ENCODE peak calls at places on chromosomes 1 and 21, in seven cellular contexts. One of them, this sample, is unnamed.
A peak's percentile ranks its signal among the peaks of the same experiment; 100 is the strongest.

GRCh38 chr21:31750843-31751242 is 18.9 kb upstream of the SCAF4 start:
- DNase-seq in heart right ventricle: no peak
- DNase-seq in NCI-H524: no peak
- DNase-seq in A549: peak; percentile 6
- DNase-seq in H4: peak; percentile 47
- DNase-seq in germinal center: no peak
- DNase-seq in activated naive CD4-positive, alpha-beta T cell: no peak
- DNase-seq in this sample: no peak

GRCh38 chr21:46560568-46561447 is 44.1 kb downstream of the S100B start:
- DNase-seq in heart right ventricle: no peak
- DNase-seq in NCI-H524: no peak
- DNase-seq in A549: no peak
- DNase-seq in H4: no peak
- DNase-seq in germinal center: no peak
- DNase-seq in activated naive CD4-positive, alpha-beta T cell: no peak
- DNase-seq in this sample: no peak

GRCh38 chr1:193270996-193271395 is 84.6 kb upstream of the B3GALT2 start:
- DNase-seq in heart right ventricle: no peak
- DNase-seq in NCI-H524: no peak
- DNase-seq in A549: no peak
- DNase-seq in H4: peak; percentile 43
- DNase-seq in germinal center: no peak
- DNase-seq in activated naive CD4-positive, alpha-beta T cell: no peak
- DNase-seq in this sample: no peak

GRCh38 chr21:40245021-40245420 is 377.8 kb downstream of the PCP4 start:
- DNase-seq in heart right ventricle: no peak
- DNase-seq in NCI-H524: no peak
- DNase-seq in A549: no peak
- DNase-seq in H4: no peak
- DNase-seq in germinal center: no peak
- DNase-seq in activated naive CD4-positive, alpha-beta T cell: no peak
- DNase-seq in this sample: no peak

GRCh38 chr1:30085814-30086770 is 637.3 kb downstream of the MATN1 start:
- DNase-seq in heart right ventricle: peak; percentile 41
- DNase-seq in NCI-H524: no peak
- DNase-seq in A549: peak; percentile 10
- DNase-seq in H4: no peak
- DNase-seq in germinal center: peak; percentile 36
- DNase-seq in activated naive CD4-positive, alpha-beta T cell: no peak
- DNase-seq in this sample: no peak

GRCh38 chr1:9289724-9290493 is 2.8 kb upstream of the SPSB1 start:
- DNase-seq in heart right ventricle: no peak
- DNase-seq in NCI-H524: no peak
- DNase-seq in A549: peak; percentile 41
- DNase-seq in H4: peak; percentile 59
- DNase-seq in germinal center: no peak
- DNase-seq in activated naive CD4-positive, alpha-beta T cell: no peak
- DNase-seq in this sample: no peak

GRCh38 chr21:33789697-33790096 is 125.9 kb downstream of the ATP5PO start:
- DNase-seq in heart right ventricle: no peak
- DNase-seq in NCI-H524: no peak
- DNase-seq in A549: no peak
- DNase-seq in H4: no peak
- DNase-seq in germinal center: no peak
- DNase-seq in activated naive CD4-positive, alpha-beta T cell: no peak
- DNase-seq in this sample: no peak

GRCh38 chr1:203082571-203083462 is 3.0 kb downstream of the MYOG start:
- DNase-seq in heart right ventricle: peak; percentile 14
- DNase-seq in NCI-H524: no peak
- DNase-seq in A549: no peak
- DNase-seq in H4: no peak
- DNase-seq in germinal center: no peak
- DNase-seq in activated naive CD4-positive, alpha-beta T cell: no peak
- DNase-seq in this sample: no peak

GRCh38 chr1:151189638-151190445 is at the start of gene VPS72:
- DNase-seq in heart right ventricle: peak; percentile 88
- DNase-seq in NCI-H524: peak; percentile 83
- DNase-seq in A549: peak; percentile 93
- DNase-seq in H4: peak; percentile 88
- DNase-seq in germinal center: peak; percentile 90
- DNase-seq in activated naive CD4-positive, alpha-beta T cell: peak; percentile 59
- DNase-seq in this sample: peak; percentile 91

GRCh38 chr1:224564491-224565084 is 51.5 kb upstream of the CNIH3 start:
- DNase-seq in heart right ventricle: no peak
- DNase-seq in NCI-H524: peak; percentile 76
- DNase-seq in A549: no peak
- DNase-seq in H4: no peak
- DNase-seq in germinal center: no peak
- DNase-seq in activated naive CD4-positive, alpha-beta T cell: no peak
- DNase-seq in this sample: no peak

GRCh38 chr1:226474443-226475111 is 66.7 kb upstream of the PARP1 start:
- DNase-seq in heart right ventricle: no peak
- DNase-seq in NCI-H524: peak; percentile 70
- DNase-seq in A549: no peak
- DNase-seq in H4: no peak
- DNase-seq in germinal center: no peak
- DNase-seq in activated naive CD4-positive, alpha-beta T cell: no peak
- DNase-seq in this sample: no peak

GRCh38 chr1:115412286-115412685 is 74.2 kb upstream of the NGF start:
- DNase-seq in heart right ventricle: no peak
- DNase-seq in NCI-H524: no peak
- DNase-seq in A549: no peak
- DNase-seq in H4: no peak
- DNase-seq in germinal center: no peak
- DNase-seq in activated naive CD4-positive, alpha-beta T cell: no peak
- DNase-seq in this sample: no peak

GRCh38 chr1:232982238-232982944 is 32.0 kb downstream of the NTPCR start:
- DNase-seq in heart right ventricle: no peak
- DNase-seq in NCI-H524: no peak
- DNase-seq in A549: no peak
- DNase-seq in H4: peak; percentile 20
- DNase-seq in germinal center: no peak
- DNase-seq in activated naive CD4-positive, alpha-beta T cell: no peak
- DNase-seq in this sample: no peak

GRCh38 chr1:9883585-9884449 is 26.3 kb downstream of the CTNNBIP1 start:
- DNase-seq in heart right ventricle: no peak
- DNase-seq in NCI-H524: no peak
- DNase-seq in A549: no peak
- DNase-seq in H4: no peak
- DNase-seq in germinal center: no peak
- DNase-seq in activated naive CD4-positive, alpha-beta T cell: no peak
- DNase-seq in this sample: no peak

GRCh38 chr1:118322369-118322768 is 137.3 kb upstream of the SPAG17 start:
- DNase-seq in heart right ventricle: no peak
- DNase-seq in NCI-H524: no peak
- DNase-seq in A549: no peak
- DNase-seq in H4: no peak
- DNase-seq in germinal center: no peak
- DNase-seq in activated naive CD4-positive, alpha-beta T cell: no peak
- DNase-seq in this sample: no peak

GRCh38 chr1:34037109-34037508 is 127.9 kb downstream of the CSMD2 start:
- DNase-seq in heart right ventricle: no peak
- DNase-seq in NCI-H524: no peak
- DNase-seq in A549: no peak
- DNase-seq in H4: no peak
- DNase-seq in germinal center: no peak
- DNase-seq in activated naive CD4-positive, alpha-beta T cell: no peak
- DNase-seq in this sample: no peak

GRCh38 chr21:45401054-45401518 is 3.9 kb upstream of the COL18A1 start:
- DNase-seq in heart right ventricle: no peak
- DNase-seq in NCI-H524: no peak
- DNase-seq in A549: no peak
- DNase-seq in H4: no peak
- DNase-seq in germinal center: no peak
- DNase-seq in activated naive CD4-positive, alpha-beta T cell: no peak
- DNase-seq in this sample: no peak

GRCh38 chr1:26477446-26478152 is 5.4 kb downstream of the HMGN2 start:
- DNase-seq in heart right ventricle: no peak
- DNase-seq in NCI-H524: no peak
- DNase-seq in A549: no peak
- DNase-seq in H4: peak; percentile 27
- DNase-seq in germinal center: no peak
- DNase-seq in activated naive CD4-positive, alpha-beta T cell: no peak
- DNase-seq in this sample: no peak

GRCh38 chr1:53982034-53982761 is 35.8 kb downstream of the LDLRAD1 start:
- DNase-seq in heart right ventricle: no peak
- DNase-seq in NCI-H524: no peak
- DNase-seq in A549: peak; percentile 9
- DNase-seq in H4: no peak
- DNase-seq in germinal center: no peak
- DNase-seq in activated naive CD4-positive, alpha-beta T cell: no peak
- DNase-seq in this sample: no peak

GRCh38 chr1:158818991-158819405 is 12.2 kb upstream of the MNDA start:
- DNase-seq in heart right ventricle: no peak
- DNase-seq in NCI-H524: no peak
- DNase-seq in A549: no peak
- DNase-seq in H4: no peak
- DNase-seq in germinal center: no peak
- DNase-seq in activated naive CD4-positive, alpha-beta T cell: no peak
- DNase-seq in this sample: no peak

GRCh38 chr1:100494393-100495084 is 43.4 kb upstream of the GPR88 start:
- DNase-seq in heart right ventricle: no peak
- DNase-seq in NCI-H524: no peak
- DNase-seq in A549: no peak
- DNase-seq in H4: no peak
- DNase-seq in germinal center: no peak
- DNase-seq in activated naive CD4-positive, alpha-beta T cell: no peak
- DNase-seq in this sample: no peak

GRCh38 chr1:185701650-185702049 is 32.5 kb upstream of the HMCN1 start:
- DNase-seq in heart right ventricle: no peak
- DNase-seq in NCI-H524: no peak
- DNase-seq in A549: no peak
- DNase-seq in H4: no peak
- DNase-seq in germinal center: no peak
- DNase-seq in activated naive CD4-positive, alpha-beta T cell: no peak
- DNase-seq in this sample: no peak

GRCh38 chr1:221845650-221846371 is 103.9 kb upstream of the DUSP10 start:
- DNase-seq in heart right ventricle: no peak
- DNase-seq in NCI-H524: no peak
- DNase-seq in A549: peak; percentile 11
- DNase-seq in H4: peak; percentile 61
- DNase-seq in germinal center: no peak
- DNase-seq in activated naive CD4-positive, alpha-beta T cell: no peak
- DNase-seq in this sample: peak; percentile 8

GRCh38 chr1:212488436-212489283 is 55.9 kb downstream of the NENF start:
- DNase-seq in heart right ventricle: peak; percentile 46
- DNase-seq in NCI-H524: no peak
- DNase-seq in A549: peak; percentile 54
- DNase-seq in H4: peak; percentile 95
- DNase-seq in germinal center: no peak
- DNase-seq in activated naive CD4-positive, alpha-beta T cell: no peak
- DNase-seq in this sample: no peak

GRCh38 chr1:228459091-228459993 is 27.8 kb upstream of the RNF187 start:
- DNase-seq in heart right ventricle: peak; percentile 34
- DNase-seq in NCI-H524: peak; percentile 68
- DNase-seq in A549: peak; percentile 93
- DNase-seq in H4: peak; percentile 85
- DNase-seq in germinal center: peak; percentile 57
- DNase-seq in activated naive CD4-positive, alpha-beta T cell: peak; percentile 9
- DNase-seq in this sample: peak; percentile 39